ENCODE peak calls at places on chromosomes 7 and 10, in seven cellular contexts. L is Daoy; F is sciatic nerve; P is myocyte; O is naive thymus-derived CD4-positive, alpha-beta T cell; T is NCI-H187; S is activated CD4-positive, alpha-beta T cell treated with anti-CD3 and anti-CD28 coated beads, Interleukin-2, amount 10 ng/mL, durations not matched to agents 7 days and 5 days. Z is an unnamed sample.

GRCh38 chr10:73456187-73456890 is 23.0 kb upstream of the MSS51 start:
- DNase-seq in L (no peak), F (no peak), P (no peak), O (no peak), T (no peak), S (no peak), Z (no peak)

GRCh38 chr10:115566867-115567266 is 473.7 kb downstream of the ATRNL1 start:
- DNase-seq in L (no peak), F (no peak), P (no peak), O (no peak), T (no peak), S (no peak), Z (no peak)

GRCh38 chr7:82330706-82331220 is 112.8 kb downstream of the CACNA2D1 start:
- DNase-seq in L (no peak), F (no peak), P (no peak), O (no peak), T (no peak), S (no peak), Z (no peak)

GRCh38 chr10:70906953-70907618 is 18.7 kb upstream of the PCBD1 start:
- DNase-seq in L (no peak), F (peak; percentile 52), P (no peak), O (no peak), T (no peak), S (no peak), Z (no peak)

GRCh38 chr7:5695037-5695708 is 86.3 kb downstream of the RNF216 start:
- DNase-seq in L (peak; percentile 87), F (no peak), P (peak; percentile 97), O (peak; percentile 78), T (no peak), S (peak; percentile 90), Z (peak; percentile 94)

GRCh38 chr10:101986277-101986971 is 69.5 kb downstream of the ARMH3 start:
- DNase-seq in L (peak; percentile 4), F (no peak), P (no peak), O (no peak), T (no peak), S (no peak), Z (no peak)

GRCh38 chr7:1012392-1013095 is 29.6 kb downstream of the CYP2W1 start:
- DNase-seq in L (no peak), F (no peak), P (peak; percentile 14), O (no peak), T (no peak), S (no peak), Z (no peak)

GRCh38 chr10:6171891-6172354 is 30.8 kb upstream of the PFKFB3 start:
- DNase-seq in L (peak; percentile 89), F (peak; percentile 77), P (peak; percentile 95), O (no peak), T (no peak), S (no peak), Z (peak; percentile 98)

GRCh38 chr10:96878071-96878470 is 46.0 kb downstream of the LCOR start:
- DNase-seq in L (no peak), F (no peak), P (no peak), O (no peak), T (no peak), S (no peak), Z (no peak)

GRCh38 chr10:71802235-71802634 is 28.9 kb upstream of the VSIR start:
- DNase-seq in L (no peak), F (no peak), P (no peak), O (no peak), T (no peak), S (no peak), Z (no peak)

GRCh38 chr10:22986771-22987542 is 59.1 kb downstream of the ARMC3 start:
- DNase-seq in L (no peak), F (no peak), P (peak; percentile 54), O (peak; percentile 17), T (no peak), S (no peak), Z (peak; percentile 54)

GRCh38 chr7:105565190-105565589 is 16.1 kb downstream of the EFCAB10 start:
- DNase-seq in L (no peak), F (no peak), P (no peak), O (no peak), T (no peak), S (no peak), Z (no peak)

GRCh38 chr7:88141025-88141424 is 78.8 kb downstream of the SRI start:
- DNase-seq in L (peak; percentile 5), F (no peak), P (no peak), O (no peak), T (no peak), S (no peak), Z (no peak)

GRCh38 chr10:75508239-75508813 is 76.9 kb downstream of the LRMDA start:
- DNase-seq in L (peak; percentile 76), F (no peak), P (no peak), O (no peak), T (no peak), S (no peak), Z (no peak)

GRCh38 chr10:5518143-5518542 is 6.6 kb upstream of the CALML3 start:
- DNase-seq in L (no peak), F (peak; percentile 9), P (no peak), O (no peak), T (peak; percentile 37), S (no peak), Z (no peak)

GRCh38 chr7:24812313-24812945 is 55.2 kb upstream of the GSDME start:
- DNase-seq in L (peak; percentile 55), F (peak; percentile 71), P (peak; percentile 79), O (peak; percentile 52), T (no peak), S (peak; percentile 53), Z (peak; percentile 58)

GRCh38 chr10:73837072-73837471 is 25.7 kb upstream of the NDST2 start:
- DNase-seq in L (peak; percentile 39), F (no peak), P (no peak), O (no peak), T (no peak), S (no peak), Z (peak; percentile 46)

GRCh38 chr7:118214833-118215182 is 9.7 kb upstream of the ANKRD7 start:
- DNase-seq in L (no peak), F (no peak), P (no peak), O (no peak), T (no peak), S (no peak), Z (no peak)

GRCh38 chr10:124012066-124012465 is 81.3 kb downstream of the CHST15 start:
- DNase-seq in L (no peak), F (no peak), P (no peak), O (no peak), T (no peak), S (no peak), Z (no peak)

Z was measured in LHCN-M2.